ENCODE peak calls at places on chromosome 10, in six cellular contexts. F is K562, L is A549, Z is pancreas, U is AG09319, O is osteocyte. X is an unnamed sample.

GRCh38 chr10:37035853-37036252 is 89.5 kb upstream of the ANKRD30A start:
- DNase-seq in F (no peak), L (no peak), Z (no peak), U (no peak), O (no peak), X (no peak)

GRCh38 chr10:36578306-36578705 is 547.1 kb upstream of the ANKRD30A start:
- DNase-seq in F (no peak), L (no peak), Z (no peak), U (no peak), O (no peak), X (no peak)

GRCh38 chr10:129730272-129730992 is 233.6 kb downstream of the EBF3 start:
- DNase-seq in F (no peak), L (no peak), Z (no peak), U (no peak), O (no peak), X (no peak)

GRCh38 chr10:73788864-73789658 is 3.7 kb downstream of the ZSWIM8 start:
- DNase-seq in F (no peak), L (no peak), Z (no peak), U (no peak), O (no peak), X (no peak)

GRCh38 chr10:69425513-69426298 is 9.0 kb upstream of the TACR2 start:
- DNase-seq in F (no peak), L (no peak), Z (no peak), U (no peak), O (no peak), X (no peak)

GRCh38 chr10:110364531-110364937 is 59.8 kb upstream of the SMNDC1 start:
- DNase-seq in F (no peak), L (no peak), Z (no peak), U (no peak), O (no peak), X (no peak)

GRCh38 chr10:80485410-80486135 is 31.5 kb downstream of the TSPAN14 start:
- DNase-seq in F (no peak), L (no peak), Z (no peak), U (no peak), O (no peak), X (no peak)

GRCh38 chr10:111082102-111082975 is 5.5 kb downstream of the ADRA2A start:
- DNase-seq in F (no peak), L (no peak), Z (no peak), U (no peak), O (peak; percentile 84), X (no peak)

GRCh38 chr10:43921478-43921877 is 272.8 kb upstream of the ZNF32 start:
- DNase-seq in F (no peak), L (no peak), Z (no peak), U (no peak), O (peak; percentile 57), X (no peak)

GRCh38 chr10:30422981-30423654 is 10.9 kb upstream of the MAP3K8 start:
- DNase-seq in F (no peak), L (peak; percentile 89), Z (no peak), U (peak; percentile 62), O (peak; percentile 51), X (peak; percentile 57)

GRCh38 chr10:68536973-68537372 is 9.7 kb upstream of the SLC25A16 start:
- DNase-seq in F (no peak), L (no peak), Z (no peak), U (no peak), O (no peak), X (no peak)

GRCh38 chr10:110859947-110860376 is 11.8 kb upstream of the PDCD4 start:
- DNase-seq in F (no peak), L (no peak), Z (no peak), U (peak; percentile 71), O (no peak), X (no peak)

GRCh38 chr10:116521424-116522305 is 24.1 kb upstream of the PNLIP start:
- DNase-seq in F (peak; percentile 28), L (peak; percentile 43), Z (peak; percentile 49), U (peak; percentile 2), O (no peak), X (no peak)

GRCh38 chr10:120741415-120741814 is 109.7 kb upstream of the WDR11 start:
- DNase-seq in F (no peak), L (no peak), Z (no peak), U (no peak), O (no peak), X (no peak)

GRCh38 chr10:48445932-48446331 is 139.5 kb downstream of the MAPK8 start:
- DNase-seq in F (no peak), L (no peak), Z (no peak), U (no peak), O (no peak), X (no peak)

GRCh38 chr10:131786756-131787605 is 113.8 kb upstream of the PPP2R2D start:
- DNase-seq in F (peak; percentile 32), L (peak; percentile 26), Z (no peak), U (no peak), O (peak; percentile 68), X (peak; percentile 52)

DNA sequence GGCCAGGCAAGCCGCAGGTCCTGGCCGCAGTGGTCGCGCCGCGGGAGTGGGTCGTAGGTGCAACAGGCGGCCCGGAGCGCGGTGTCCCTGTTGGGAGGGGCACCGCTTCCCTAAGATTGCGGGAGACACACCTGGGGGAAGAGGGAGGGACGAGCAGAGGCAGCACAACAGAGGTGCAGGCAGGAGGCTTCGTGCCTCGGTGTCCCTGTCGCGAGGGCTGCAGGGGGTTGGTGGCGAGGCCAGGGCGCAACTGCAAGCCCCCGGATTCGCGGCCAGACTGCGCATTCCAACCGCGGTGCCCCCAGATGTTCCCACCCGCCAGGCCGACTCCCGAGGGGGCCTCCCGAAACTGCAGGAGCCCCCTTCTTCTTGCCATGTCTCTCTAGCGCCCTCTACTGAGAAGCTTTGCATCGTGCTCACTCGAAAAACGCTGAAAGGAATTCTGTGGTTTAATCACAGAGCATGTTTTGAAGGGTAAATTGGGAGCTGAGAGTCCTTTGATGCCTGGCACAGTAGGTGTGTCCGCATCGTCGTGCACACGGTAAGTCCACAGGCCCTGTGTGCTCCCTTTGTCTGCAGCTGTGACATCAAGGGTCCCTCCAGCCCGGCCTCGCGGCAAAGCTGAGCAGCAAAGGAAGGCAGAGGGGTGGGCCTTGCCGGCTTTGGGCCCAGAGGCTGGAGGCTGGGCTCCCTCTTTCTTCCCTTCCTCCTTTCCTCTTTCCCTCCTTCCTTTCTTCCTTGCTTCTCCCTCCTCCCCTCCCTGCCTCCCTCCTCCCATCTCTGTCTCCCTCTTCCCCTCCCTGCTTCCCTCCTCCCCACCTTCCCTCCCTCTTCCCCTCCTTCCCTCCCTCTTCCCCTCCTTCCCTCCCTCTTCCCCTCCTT is 6.2 kb upstream of the MBL2 start:
- DNase-seq in F (no peak), L (no peak), Z (no peak), U (no peak), O (peak; percentile 81), X (no peak)
- TF ChIP-seq CTCF in F (peak; percentile 19), L (peak; percentile 23), Z (no peak), U (peak; percentile 31), O (peak; percentile 42), X (peak; percentile 48)

GRCh38 chr10:50552308-50552707 is 71.4 kb downstream of the SGMS1 start:
- DNase-seq in F (no peak), L (no peak), Z (no peak), U (peak; percentile 94), O (no peak), X (no peak)

GRCh38 chr10:50551894-50552293 is 71.9 kb downstream of the SGMS1 start:
- DNase-seq in F (no peak), L (no peak), Z (no peak), U (no peak), O (no peak), X (no peak)

GRCh38 chr10:50554381-50554994 is 69.3 kb downstream of the SGMS1 start:
- DNase-seq in F (no peak), L (no peak), Z (no peak), U (no peak), O (no peak), X (no peak)

GRCh38 chr10:50554995-50555568 is 68.7 kb downstream of the SGMS1 start:
- DNase-seq in F (peak; percentile 71), L (no peak), Z (no peak), U (peak; percentile 25), O (no peak), X (no peak)

GRCh38 chr10:50552771-50553535 is 70.8 kb downstream of the SGMS1 start:
- DNase-seq in F (no peak), L (no peak), Z (no peak), U (no peak), O (no peak), X (no peak)
- TF ChIP-seq CTCF in F (peak; percentile 57), L (peak; percentile 23), Z (no peak), U (peak; percentile 34), O (peak; percentile 35), X (no peak)

GRCh38 chr10:79155301-79156081 is 86.7 kb downstream of the ZMIZ1 start:
- DNase-seq in F (no peak), L (no peak), Z (no peak), U (no peak), O (no peak), X (no peak)
- TF ChIP-seq CTCF in F (no peak), L (peak; percentile 11), Z (no peak), U (peak; percentile 19), O (no peak), X (no peak)

DNA sequence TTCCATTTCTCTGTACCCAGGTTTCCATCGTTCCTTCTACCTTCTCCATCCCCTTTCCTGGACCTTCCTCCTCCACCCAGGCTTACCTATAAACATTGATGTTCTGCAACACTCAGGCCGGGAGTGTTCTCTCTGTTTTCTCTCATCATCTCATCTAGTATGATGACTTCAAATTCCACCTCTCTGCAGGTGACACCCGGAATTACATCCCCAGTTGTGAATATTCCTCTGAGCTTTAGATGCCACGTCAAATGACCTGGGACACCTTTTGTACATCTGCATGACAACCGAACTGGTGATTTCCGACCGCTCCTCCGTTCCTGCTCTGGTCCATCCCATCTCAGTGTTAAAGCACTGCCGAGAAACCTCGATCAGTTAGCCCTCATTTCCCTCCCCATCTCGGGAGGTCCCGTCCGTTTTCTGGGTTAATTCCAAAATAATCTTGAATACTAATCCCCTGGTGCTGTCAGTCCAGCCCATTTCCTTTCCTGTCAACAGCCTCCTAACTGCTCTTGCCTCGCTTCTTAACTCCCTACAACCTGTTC is 76.7 kb upstream of the SAMD8 start:
- DNase-seq in F (no peak), L (no peak), Z (no peak), U (no peak), O (peak; percentile 73), X (no peak)
- TF ChIP-seq CTCF in F (no peak), L (no peak), Z (no peak), U (no peak), O (no peak), X (no peak)

GRCh38 chr10:124109261-124109660 is 15.9 kb upstream of the CHST15 start:
- DNase-seq in F (no peak), L (no peak), Z (no peak), U (no peak), O (no peak), X (no peak)

GRCh38 chr10:124105045-124105444 is 11.6 kb upstream of the CHST15 start:
- DNase-seq in F (no peak), L (no peak), Z (no peak), U (no peak), O (no peak), X (no peak)

GRCh38 chr10:124104011-124104627 is 10.7 kb upstream of the CHST15 start:
- DNase-seq in F (no peak), L (no peak), Z (no peak), U (no peak), O (no peak), X (no peak)

GRCh38 chr10:124106241-124106905 is 13.0 kb upstream of the CHST15 start:
- DNase-seq in F (no peak), L (peak; percentile 44), Z (peak; percentile 64), U (peak; percentile 64), O (no peak), X (no peak)

GRCh38 chr10:124105594-124105993 is 12.2 kb upstream of the CHST15 start:
- DNase-seq in F (no peak), L (peak; percentile 42), Z (no peak), U (no peak), O (no peak), X (no peak)
- TF ChIP-seq CTCF in F (no peak), L (no peak), Z (no peak), U (no peak), O (no peak), X (no peak)